ENCODE peak calls at places on chromosomes 1 and 21, in four cellular contexts. X, R, Q and U are unnamed samples.

GRCh38 chr1:210949039-210949438 is 184.9 kb downstream of the KCNH1 start:
- DNase-seq in X (no peak), R (no peak), Q (no peak), U (no peak)

GRCh38 chr1:160219062-160219929 is 14.1 kb downstream of the PEA15 start:
- DNase-seq in X (peak), R (peak), Q (no peak), U (peak)

GRCh38 chr21:36723371-36723881 is 24.5 kb downstream of the SIM2 start:
- DNase-seq in X (no peak), R (no peak), Q (no peak), U (no peak)

GRCh38 chr1:214441119-214441518 is 110.3 kb downstream of the PTPN14 start:
- DNase-seq in X (no peak), R (no peak), Q (no peak), U (peak)

GRCh38 chr1:54965624-54966340 is 14.6 kb upstream of the TMEM61 start:
- DNase-seq in X (no peak), R (no peak), Q (peak), U (peak)

GRCh38 chr1:91891969-91892368 is 6.0 kb upstream of the TGFBR3 start:
- DNase-seq in X (no peak), R (no peak), Q (no peak), U (peak)

GRCh38 chr1:157364612-157365011 is 187.7 kb downstream of the FCRL5 start:
- DNase-seq in X (no peak), R (no peak), Q (no peak), U (no peak)

GRCh38 chr1:230031131-230031530 is 35.9 kb upstream of the GALNT2 start:
- DNase-seq in X (no peak), R (no peak), Q (no peak), U (peak)

GRCh38 chr1:13667696-13668095 is 32.3 kb upstream of the PRDM2 start:
- DNase-seq in X (no peak), R (no peak), Q (peak), U (no peak)

GRCh38 chr1:185058886-185059285 is 13.5 kb downstream of the RNF2 start:
- DNase-seq in X (no peak), R (no peak), Q (no peak), U (peak)

GRCh38 chr1:76374111-76374510 is 299.6 kb downstream of the ST6GALNAC3 start:
- DNase-seq in X (peak), R (no peak), Q (no peak), U (no peak)

GRCh38 chr1:168488153-168488552 is 55.6 kb downstream of the XCL2 start:
- DNase-seq in X (peak), R (peak), Q (no peak), U (peak)

GRCh38 chr1:155938220-155938627 is 3.2 kb upstream of the RXFP4 start:
- DNase-seq in X (peak), R (peak), Q (peak), U (peak)

GRCh38 chr1:183609313-183609712 is 19.1 kb upstream of the NCF2 start:
- DNase-seq in X (no peak), R (peak), Q (peak), U (peak)

GRCh38 chr1:110174961-110175360 is 24.7 kb downstream of the SLC6A17 start:
- DNase-seq in X (no peak), R (no peak), Q (no peak), U (no peak)

GRCh38 chr21:42062543-42063022 is 8.5 kb upstream of the UMODL1 start:
- DNase-seq in X (no peak), R (no peak), Q (peak), U (peak)

GRCh38 chr1:43349594-43350306 is 9.0 kb upstream of the CDC20 start:
- DNase-seq in X (no peak), R (peak), Q (no peak), U (peak)

GRCh38 chr1:43274804-43275180 is 5.0 kb downstream of the TMEM125 start:
- DNase-seq in X (no peak), R (no peak), Q (no peak), U (no peak)

GRCh38 chr1:21933397-21934248 is 3.5 kb downstream of the HSPG2 start:
- DNase-seq in X (peak), R (no peak), Q (no peak), U (peak)

GRCh38 chr1:10250663-10251062 is 40.3 kb downstream of the KIF1B start:
- DNase-seq in X (no peak), R (no peak), Q (no peak), U (no peak)

GRCh38 chr1:218718216-218718615 is 373.1 kb downstream of the TGFB2 start:
- DNase-seq in X (no peak), R (no peak), Q (no peak), U (peak)

GRCh38 chr1:218341325-218341724 is 3.8 kb upstream of the TGFB2 start:
- DNase-seq in X (no peak), R (no peak), Q (no peak), U (no peak)

GRCh38 chr1:156497078-156497742 is 3.4 kb downstream of the MEF2D start:
- DNase-seq in X (no peak), R (no peak), Q (no peak), U (no peak)